ENCODE peak calls at places on chromosomes 5 and 9, in seven cellular contexts. S is activated CD4-positive, alpha-beta T cell treated with anti-CD3 and anti-CD28 coated beads, Interleukin-2, amount 50 U/mL, for 4 hours; Z is A172; C is stimulated activated CD4-positive, alpha-beta T cell treated with anti-CD3 and anti-CD28 coated beads, Interleukin-15, amount 100 ng/mL, for 24 hours; X is amygdala; U is HEK293T; F is ureter. K is an unnamed sample.

GRCh38 chr9:95807326-95807947 is 68.1 kb upstream of the ERCC6L2 start:
- DNase-seq in S (no peak), Z (no peak), C (no peak), X (no peak), U (no peak), F (no peak), K (no peak)

GRCh38 chr9:110123364-110124095 is 84.4 kb downstream of the C9orf152 start:
- DNase-seq in S (no peak), Z (no peak), C (no peak), X (no peak), U (no peak), F (no peak), K (no peak)

GRCh38 chr9:117782931-117783788 is 79.0 kb downstream of the TLR4 start:
- DNase-seq in S (peak), Z (peak), C (peak), X (peak), U (peak), F (peak), K (peak)

GRCh38 chr5:176543428-176544182 is 5.5 kb upstream of the CDHR2 start:
- DNase-seq in S (peak), Z (peak), C (peak), X (no peak), U (peak), F (peak), K (no peak)

GRCh38 chr5:76388236-76388635 is 14.8 kb upstream of the IQGAP2 start:
- DNase-seq in S (no peak), Z (no peak), C (no peak), X (no peak), U (no peak), F (no peak), K (no peak)

GRCh38 chr5:72110401-72111013 is 3.2 kb downstream of the MAP1B start:
- DNase-seq in S (no peak), Z (no peak), C (no peak), X (peak), U (no peak), F (no peak), K (no peak)

GRCh38 chr5:22754155-22754554 is 99.0 kb downstream of the CDH12 start:
- DNase-seq in S (no peak), Z (no peak), C (no peak), X (no peak), U (no peak), F (no peak), K (no peak)

GRCh38 chr9:97359147-97359546 is 51.7 kb downstream of the CCDC180 start:
- DNase-seq in S (no peak), Z (no peak), C (no peak), X (no peak), U (no peak), F (no peak), K (no peak)

GRCh38 chr5:72328172-72328571 is 8.0 kb downstream of the PTCD2 start:
- DNase-seq in S (no peak), Z (peak), C (no peak), X (peak), U (no peak), F (no peak), K (no peak)

GRCh38 chr5:58002318-58002717 is 457.6 kb downstream of the PLK2 start:
- DNase-seq in S (no peak), Z (peak), C (no peak), X (no peak), U (no peak), F (no peak), K (peak)

GRCh38 chr9:18260527-18260926 is 213.4 kb upstream of the ADAMTSL1 start:
- DNase-seq in S (no peak), Z (peak), C (no peak), X (no peak), U (no peak), F (no peak), K (no peak)

GRCh38 chr5:95440825-95441224 is 49.7 kb downstream of the FAM81B start:
- DNase-seq in S (no peak), Z (no peak), C (no peak), X (no peak), U (no peak), F (no peak), K (no peak)

GRCh38 chr5:153678617-153679329 is 188.3 kb downstream of the GRIA1 start:
- DNase-seq in S (no peak), Z (no peak), C (no peak), X (no peak), U (no peak), F (no peak), K (no peak)

GRCh38 chr9:135736265-135736978 is 34.4 kb downstream of the KCNT1 start:
- DNase-seq in S (no peak), Z (no peak), C (no peak), X (no peak), U (no peak), F (no peak), K (no peak)

GRCh38 chr5:164188733-164189148 is 683.3 kb downstream of the MAT2B start:
- DNase-seq in S (no peak), Z (peak), C (no peak), X (no peak), U (peak), F (no peak), K (no peak)

GRCh38 chr5:36398137-36398536 is 96.4 kb upstream of the RANBP3L start:
- DNase-seq in S (no peak), Z (no peak), C (no peak), X (no peak), U (peak), F (no peak), K (no peak)

GRCh38 chr9:124721109-124721850 is 49.8 kb downstream of the NR6A1 start:
- DNase-seq in S (no peak), Z (peak), C (no peak), X (no peak), U (no peak), F (no peak), K (no peak)

GRCh38 chr5:93675458-93676450 is 65.6 kb downstream of the POU5F2 start:
- DNase-seq in S (no peak), Z (no peak), C (no peak), X (no peak), U (no peak), F (no peak), K (no peak)

GRCh38 chr5:76608833-76609232 is 14.4 kb downstream of the F2RL2 start:
- DNase-seq in S (no peak), Z (peak), C (no peak), X (no peak), U (peak), F (no peak), K (no peak)

GRCh38 chr5:92644271-92644886 is 936.6 kb downstream of the NR2F1-AS1 start:
- DNase-seq in S (no peak), Z (no peak), C (no peak), X (no peak), U (peak), F (no peak), K (no peak)

GRCh38 chr5:16406023-16406422 is 59.6 kb downstream of the ZNF622 start:
- DNase-seq in S (no peak), Z (no peak), C (no peak), X (no peak), U (no peak), F (no peak), K (no peak)

GRCh38 chr5:76386360-76386759 is 16.7 kb upstream of the IQGAP2 start:
- DNase-seq in S (no peak), Z (no peak), C (no peak), X (no peak), U (no peak), F (no peak), K (no peak)

GRCh38 chr5:124453221-124454032 is 293.0 kb downstream of the ZNF608 start:
- DNase-seq in S (no peak), Z (peak), C (no peak), X (no peak), U (no peak), F (no peak), K (peak)

GRCh38 chr5:69331528-69332445 is 814 bp downstream of the CCDC125 start:
- DNase-seq in S (no peak), Z (no peak), C (no peak), X (no peak), U (no peak), F (no peak), K (no peak)